ENCODE peak calls at places on chromosome X, in five cellular contexts. K is mesenchymal stem cell, W is IMR-90, A is H9, U is H1. S is an unnamed sample.

GRCh38 chrX:85836868-85837267 is 210.5 kb downstream of the CHM start:
- DNase-seq in K (no peak), W (peak), A (no peak), U (no peak), S (no peak)

GRCh38 chrX:108025954-108026616 is 18.8 kb upstream of the VSIG1 start:
- DNase-seq in K (no peak), W (no peak), A (no peak), U (no peak), S (no peak)

GRCh38 chrX:42386681-42387080 is 391.3 kb downstream of the PPP1R2C start:
- DNase-seq in K (no peak), W (no peak), A (no peak), U (no peak), S (no peak)

GRCh38 chrX:19990225-19990518 is 689 bp downstream of the BCLAF3 start:
- DNase-seq in K (peak), W (no peak), A (no peak), U (no peak), S (no peak)

GRCh38 chrX:150363561-150364346 is 637 bp downstream of the MAMLD1 start:
- DNase-seq in K (peak), W (peak), A (peak), U (peak), S (no peak)

GRCh38 chrX:52424658-52425057 is 55.8 kb downstream of the XAGE2 start:
- DNase-seq in K (no peak), W (peak), A (no peak), U (no peak), S (no peak)

GRCh38 chrX:104156630-104157529 is at the start of gene SLC25A53:
- DNase-seq in K (peak), W (peak), A (peak), U (peak), S (peak)

GRCh38 chrX:35101901-35102300 is 159.3 kb downstream of the FAM47B start:
- DNase-seq in K (peak), W (peak), A (no peak), U (no peak), S (no peak)

GRCh38 chrX:100829730-100830129 is 9.5 kb downstream of the CSTF2 start:
- DNase-seq in K (peak), W (peak), A (no peak), U (no peak), S (no peak)

GRCh38 chrX:149036086-149036485 is 469.0 kb downstream of the IDS start:
- DNase-seq in K (no peak), W (no peak), A (no peak), U (no peak), S (no peak)

GRCh38 chrX:74049126-74049525 is 254.9 kb upstream of the ZCCHC13 start:
- DNase-seq in K (no peak), W (no peak), A (no peak), U (no peak), S (no peak)

GRCh38 chrX:155662297-155662696 is 49.5 kb upstream of the TMLHE start:
- DNase-seq in K (peak), W (no peak), A (no peak), U (no peak), S (no peak)

GRCh38 chrX:69226459-69227158 is 61.4 kb upstream of the PJA1 start:
- DNase-seq in K (no peak), W (no peak), A (no peak), U (no peak), S (no peak)

GRCh38 chrX:64151911-64152310 is 53.6 kb downstream of the AMER1 start:
- DNase-seq in K (no peak), W (no peak), A (no peak), U (no peak), S (no peak)

GRCh38 chrX:20118065-20118824 is 1.5 kb upstream of the MAP7D2 start:
- DNase-seq in K (no peak), W (no peak), A (no peak), U (no peak), S (no peak)

GRCh38 chrX:132216283-132216682 is 3.0 kb downstream of the RAP2C start:
- DNase-seq in K (peak), W (no peak), A (no peak), U (no peak), S (no peak)

GRCh38 chrX:132219343-132219768 is at the start of gene RAP2C:
- DNase-seq in K (peak), W (peak), A (peak), U (peak), S (peak)

GRCh38 chrX:132216806-132217202 is 2.4 kb downstream of the RAP2C start:
- DNase-seq in K (peak), W (peak), A (no peak), U (no peak), S (no peak)

GRCh38 chrX:132218100-132218807 is 993 bp downstream of the RAP2C start:
- DNase-seq in K (peak), W (peak), A (peak), U (peak), S (peak)

DNA sequence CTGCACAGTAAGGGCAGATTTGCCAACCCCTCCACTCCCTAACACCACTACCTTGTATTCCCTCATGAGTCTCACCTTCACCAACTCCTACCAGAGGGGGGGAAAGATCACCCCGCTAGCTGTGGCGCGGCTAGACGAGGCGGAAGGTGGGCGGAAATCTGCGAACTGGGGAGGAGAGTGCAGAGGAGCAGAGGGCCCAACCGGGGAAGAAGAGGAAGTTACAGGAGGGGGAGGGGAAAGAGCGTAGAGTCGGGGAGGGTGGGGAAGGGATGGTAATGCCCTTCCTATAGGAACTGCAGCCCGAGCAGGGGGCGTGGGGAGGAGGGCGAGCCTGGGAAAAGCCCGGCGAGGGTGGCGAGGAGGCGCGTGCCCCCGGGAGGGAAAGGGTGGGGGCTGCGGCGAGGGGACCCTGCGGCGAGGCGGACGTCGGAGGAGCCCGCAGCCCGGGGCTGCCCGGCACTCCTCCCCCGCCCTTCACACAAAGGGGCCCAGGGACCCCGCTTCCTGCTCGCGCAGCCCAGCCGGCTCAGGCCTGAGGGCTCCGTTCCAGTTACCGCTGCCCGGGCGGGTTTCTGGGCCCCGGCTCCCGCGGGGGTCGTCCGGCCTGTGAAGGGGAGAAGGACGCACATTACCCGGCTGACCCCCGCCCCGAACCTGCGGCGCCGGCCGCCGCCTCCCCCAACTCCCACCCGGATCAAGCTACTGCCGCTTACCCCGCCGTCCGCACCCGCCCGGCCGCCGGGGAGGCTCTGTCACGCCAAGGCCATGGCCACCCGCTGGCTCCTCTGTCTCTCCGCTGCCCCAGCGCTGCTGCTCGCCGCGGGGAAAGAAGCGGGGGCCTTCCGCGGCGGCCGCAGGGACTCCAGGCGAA is 1.8 kb downstream of the RAP2C start:
- DNase-seq in K (peak), W (peak), A (peak), U (peak), S (peak)
- H2BK15ac ChIP-seq in K (peak), W (no peak), A (no peak), U (no peak), S (no peak)

DNA sequence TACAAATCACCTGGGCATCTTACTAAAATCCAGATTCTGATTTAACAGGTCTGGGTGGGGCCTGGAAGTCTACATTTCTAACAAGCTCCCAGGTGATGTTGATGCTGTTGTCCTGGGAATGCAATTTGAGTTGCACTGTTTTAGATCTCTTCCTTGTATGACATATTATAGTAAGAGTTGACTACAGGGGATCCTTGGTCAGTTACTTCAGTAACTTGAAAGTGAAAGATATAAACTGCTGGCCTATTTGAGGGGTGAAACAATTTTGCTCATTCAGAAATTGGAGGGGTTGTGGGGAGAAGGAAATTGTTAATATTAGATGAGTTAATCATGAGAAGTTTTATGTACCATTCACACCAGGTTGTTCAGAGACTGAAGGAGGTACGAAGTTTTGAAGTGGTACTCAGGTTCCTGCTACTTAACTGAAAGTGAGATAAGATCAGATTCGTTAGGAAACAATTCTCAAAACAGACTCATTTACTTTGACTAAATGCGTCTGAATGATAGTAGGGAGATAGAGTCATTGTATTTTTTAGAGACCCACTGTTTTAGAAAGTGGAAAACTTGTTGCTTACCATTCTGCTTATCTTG is 12.5 kb downstream of the SH2D1A start:
- DNase-seq in K (no peak), W (no peak), A (no peak), U (no peak), S (no peak)
- H3K4me2 ChIP-seq in K (no peak), W (no peak), A (no peak), U (no peak), S (no peak)

DNA sequence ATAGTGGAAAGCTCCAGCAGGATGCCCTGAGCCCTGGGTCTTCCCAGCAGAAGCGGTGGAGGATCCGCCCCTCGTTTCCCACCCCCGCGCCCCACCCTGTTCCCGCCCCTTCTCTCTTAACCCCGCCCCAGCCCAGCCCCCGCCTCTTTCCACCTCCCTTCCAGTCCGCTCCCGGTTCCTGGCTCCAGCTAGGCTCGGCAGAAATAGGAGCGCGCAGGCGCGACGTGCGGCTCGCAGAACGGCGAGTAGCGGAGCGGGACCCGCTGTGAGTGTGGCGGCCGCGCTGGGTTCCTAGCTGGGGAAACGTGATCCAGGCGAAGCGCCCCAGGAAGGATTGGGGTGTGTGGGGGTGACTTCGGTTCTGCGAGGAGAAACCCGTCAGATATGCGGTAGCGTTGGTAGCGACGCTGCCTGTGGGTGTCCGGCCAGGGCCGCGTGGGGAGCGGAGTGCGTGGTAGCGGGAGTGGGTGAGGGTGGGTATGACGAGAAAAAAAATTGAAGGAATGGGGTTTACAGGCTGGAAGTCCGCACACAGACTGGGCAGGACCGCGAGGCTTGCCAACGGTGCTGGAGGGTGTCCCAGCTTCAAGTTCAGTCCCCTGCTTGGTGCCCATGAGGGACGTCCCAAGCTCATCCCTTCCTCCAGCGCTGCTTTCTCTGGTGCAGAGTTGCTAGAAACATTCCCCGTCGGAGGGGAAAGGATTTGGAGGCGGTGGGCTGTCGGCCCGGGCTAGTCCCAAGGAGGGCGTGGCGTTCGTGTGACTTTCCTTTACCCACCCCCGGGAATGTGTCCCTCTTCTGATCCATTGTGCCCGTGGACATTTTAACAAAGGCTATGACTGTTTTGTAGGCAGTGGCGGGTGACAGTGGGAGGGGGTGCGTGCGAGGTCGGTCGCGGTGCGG is at the start of gene PRRG1:
- DNase-seq in K (peak), W (peak), A (peak), U (peak), S (peak)
- H4K91ac ChIP-seq in K (peak), W (peak), A (no peak), U (no peak), S (no peak)

DNA sequence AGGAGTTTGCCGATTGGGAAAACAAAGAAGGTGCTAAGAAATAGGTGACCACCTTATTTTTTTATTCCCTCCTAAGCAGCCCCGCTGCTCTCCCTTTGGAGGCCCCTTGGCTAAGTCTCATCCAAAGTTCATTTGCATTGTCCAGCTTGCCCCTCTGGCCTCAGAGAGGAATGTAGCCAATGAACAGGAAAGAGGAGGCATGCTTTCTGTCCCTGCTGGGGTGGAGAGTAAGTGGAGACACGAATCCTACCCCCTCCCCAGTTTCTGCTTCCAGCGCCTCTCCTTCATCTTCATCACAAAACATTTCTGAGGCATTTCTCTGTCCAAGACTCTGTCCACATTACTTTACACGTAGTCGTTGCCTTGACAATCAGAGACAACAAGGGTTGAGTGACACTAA is 38.7 kb downstream of the NLGN3 start:
- DNase-seq in K (peak), W (no peak), A (no peak), U (no peak), S (peak)
- H2BK15ac ChIP-seq in K (no peak), W (no peak), A (no peak), U (no peak), S (no peak)

GRCh38 chrX:145464650-145465049 is 217.3 kb downstream of the SPANXN1 start:
- DNase-seq in K (no peak), W (no peak), A (no peak), U (no peak), S (no peak)
- H3K4me2 ChIP-seq in K (no peak), W (no peak), A (no peak), U (no peak), S (no peak)

GRCh38 chrX:39755152-39756032 is 342.4 kb downstream of the BCOR start:
- DNase-seq in K (peak), W (peak), A (peak), U (no peak), S (peak)

GRCh38 chrX:39758791-39759525 is 338.8 kb downstream of the BCOR start:
- DNase-seq in K (no peak), W (no peak), A (no peak), U (no peak), S (no peak)

GRCh38 chrX:39753296-39753996 is 344.3 kb downstream of the BCOR start:
- DNase-seq in K (no peak), W (peak), A (no peak), U (no peak), S (no peak)

GRCh38 chrX:39757971-39758370 is 339.8 kb downstream of the BCOR start:
- DNase-seq in K (peak), W (peak), A (no peak), U (no peak), S (no peak)

DNA sequence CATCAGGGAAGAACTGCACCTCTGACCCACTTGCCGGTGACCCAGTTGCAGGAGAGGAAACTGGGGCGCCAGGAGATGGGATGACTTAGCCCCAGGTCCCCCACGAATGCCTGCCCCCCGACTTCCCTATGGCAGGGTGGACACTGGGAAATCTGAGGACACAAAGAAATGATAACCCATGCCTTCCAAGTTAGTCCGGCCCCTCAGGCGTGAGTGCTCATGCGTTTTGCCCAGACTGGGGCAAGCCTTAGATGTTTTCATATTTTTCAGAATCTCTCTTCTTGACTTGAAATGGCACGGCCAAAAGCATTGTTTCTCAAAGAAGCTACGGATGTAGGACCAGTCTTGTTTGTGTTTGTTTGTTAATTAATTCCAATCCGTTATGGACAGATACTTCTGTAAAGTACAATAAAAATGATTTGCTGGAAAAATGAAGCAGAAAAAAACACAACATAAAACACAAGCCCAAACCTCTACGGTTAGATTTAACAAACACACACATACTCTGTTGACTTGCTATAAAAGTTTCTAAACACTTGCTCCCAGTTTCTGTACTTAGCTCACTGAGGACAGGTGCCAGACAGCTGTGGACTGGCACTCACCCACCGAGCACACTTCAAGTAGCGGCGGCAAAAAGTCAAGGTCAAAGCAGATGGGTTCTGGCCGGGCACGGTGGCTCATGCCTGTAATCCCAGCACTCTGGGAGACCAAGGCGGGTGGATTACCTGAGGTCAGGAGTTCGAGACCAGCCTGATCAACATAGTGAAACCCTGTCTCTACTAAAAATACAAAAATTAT is 341.5 kb downstream of the BCOR start:
- DNase-seq in K (no peak), W (no peak), A (no peak), U (no peak), S (no peak)
- H4K91ac ChIP-seq in K (peak), W (peak), A (no peak), U (no peak), S (no peak)

DNA sequence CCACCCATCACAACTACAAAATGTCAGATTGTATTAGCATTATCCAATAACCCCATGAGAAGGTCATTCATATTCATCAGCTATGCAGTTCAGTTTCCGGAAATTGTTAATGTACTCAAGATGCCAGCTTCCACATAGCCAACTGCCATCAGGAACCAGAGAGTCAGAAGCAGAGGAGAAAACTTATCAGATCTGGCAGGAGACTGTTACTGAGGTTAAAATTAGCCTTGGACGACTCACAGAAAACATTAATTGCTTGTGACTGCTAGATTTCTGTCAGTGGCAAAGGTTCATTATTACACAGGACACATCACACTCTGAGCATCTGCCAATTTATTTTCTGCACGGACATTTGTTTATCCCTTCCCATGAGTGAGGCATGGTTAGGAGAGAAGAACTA is 352.8 kb downstream of the DHRSX start:
- DNase-seq in K (no peak), W (no peak), A (no peak), U (no peak), S (no peak)
- H2BK15ac ChIP-seq in K (no peak), W (no peak), A (no peak), U (no peak), S (no peak)